ENCODE peak calls at places on chromosomes 1 and 21, in seven cellular contexts. G, V, F, S, R, E and U are unnamed samples.

GRCh38 chr1:55893155-55893554 is 678.0 kb upstream of the USP24 start:
- DNase-seq in F (peak), V (peak), R (peak), S (peak), E (peak), G (peak), U (peak)

GRCh38 chr1:226111865-226112395 is 49.4 kb downstream of the H3-3A start:
- DNase-seq in F (no peak), G (no peak), V (no peak), S (no peak), E (no peak), R (no peak), U (no peak)

GRCh38 chr1:2322065-2322571 is 69.2 kb downstream of the MORN1 start:
- DNase-seq in R (peak), S (no peak), E (peak), G (peak), F (peak), V (peak), U (no peak)

GRCh38 chr1:196690582-196690981 is 38.7 kb downstream of the CFH start:
- DNase-seq in V (no peak), R (no peak), E (no peak), S (no peak), G (no peak), F (no peak), U (no peak)

GRCh38 chr1:8660455-8660854 is 157.0 kb downstream of the RERE start:
- DNase-seq in V (peak), E (no peak), R (peak), G (peak), F (peak), S (no peak), U (peak)

GRCh38 chr1:240232548-240232947 is 140.9 kb downstream of the FMN2 start:
- DNase-seq in S (no peak), F (no peak), E (no peak), R (peak), V (peak), G (peak), U (peak)

GRCh38 chr1:47986741-47987140 is 10.4 kb downstream of the TRABD2B start:
- DNase-seq in V (peak), F (no peak), E (no peak), S (no peak), G (peak), R (no peak), U (no peak)

GRCh38 chr21:44370027-44370735 is 16.8 kb downstream of the TRPM2 start:
- DNase-seq in E (no peak), V (peak), G (peak), F (no peak), S (no peak), R (peak), U (peak)

GRCh38 chr1:21313146-21313885 is 23.1 kb upstream of the ECE1 start:
- DNase-seq in G (peak), V (peak), R (peak), F (peak), E (no peak), S (no peak), U (no peak)

GRCh38 chr1:227896710-227897655 is 50.7 kb downstream of the WNT9A start:
- DNase-seq in V (no peak), G (no peak), R (no peak), S (no peak), F (no peak), E (no peak), U (no peak)

GRCh38 chr1:43383449-43383848 is 6.2 kb downstream of the MED8 start:
- DNase-seq in F (no peak), G (no peak), V (no peak), S (no peak), E (no peak), R (no peak), U (peak)

GRCh38 chr1:32876341-32877210 is 5.9 kb upstream of the FNDC5 start:
- DNase-seq in F (peak), V (no peak), S (peak), G (no peak), E (no peak), R (no peak), U (peak)

GRCh38 chr1:52920791-52921291 is 699 bp downstream of the ECHDC2 start:
- DNase-seq in F (peak), R (no peak), S (no peak), E (no peak), G (peak), V (no peak), U (peak)

GRCh38 chr1:205380882-205381281 is 24.2 kb upstream of the KLHDC8A start:
- DNase-seq in G (no peak), S (no peak), F (no peak), V (no peak), R (no peak), E (no peak), U (no peak)

GRCh38 chr1:174789399-174789798 is 210.3 kb upstream of the CACYBP start:
- DNase-seq in S (no peak), E (peak), F (no peak), G (peak), V (peak), R (peak), U (peak)

GRCh38 chr1:998905-999796 is 746 bp downstream of the HES4 start:
- DNase-seq in S (no peak), V (no peak), R (peak), G (no peak), F (no peak), E (no peak), U (peak)

GRCh38 chr21:32727478-32727727 is 410 bp downstream of the SYNJ1 start:
- DNase-seq in F (no peak), G (no peak), E (no peak), S (no peak), R (no peak), V (no peak), U (no peak)

GRCh38 chr1:161835963-161836362 is 69.8 kb downstream of the ATF6 start:
- DNase-seq in S (no peak), R (peak), E (no peak), V (peak), G (peak), F (no peak), U (no peak)

GRCh38 chr1:9302745-9303524 is 10.2 kb downstream of the SPSB1 start:
- DNase-seq in S (peak), G (peak), R (peak), F (peak), E (peak), V (peak), U (peak)

GRCh38 chr1:202888204-202888506 is 794 bp downstream of the RABIF start:
- DNase-seq in G (peak), R (peak), F (no peak), V (peak), E (no peak), S (peak), U (no peak)

GRCh38 chr1:183783342-183783741 is 21.6 kb upstream of the RGL1 start:
- DNase-seq in E (no peak), S (no peak), G (no peak), F (peak), V (no peak), R (peak), U (peak)

GRCh38 chr1:168084396-168085231 is 52.1 kb downstream of the GPR161 start:
- DNase-seq in S (peak), F (peak), E (no peak), G (peak), R (peak), V (no peak), U (peak)

GRCh38 chr1:168087696-168088095 is 49.0 kb downstream of the GPR161 start:
- DNase-seq in G (no peak), R (no peak), E (no peak), V (no peak), F (no peak), S (no peak), U (no peak)

GRCh38 chr1:168088511-168089325 is 48.0 kb downstream of the GPR161 start:
- DNase-seq in S (no peak), V (no peak), E (no peak), R (peak), F (no peak), G (no peak), U (peak)

GRCh38 chr1:168085401-168085872 is 51.3 kb downstream of the GPR161 start:
- DNase-seq in G (no peak), V (no peak), R (no peak), F (no peak), S (no peak), E (no peak), U (no peak)

DNA sequence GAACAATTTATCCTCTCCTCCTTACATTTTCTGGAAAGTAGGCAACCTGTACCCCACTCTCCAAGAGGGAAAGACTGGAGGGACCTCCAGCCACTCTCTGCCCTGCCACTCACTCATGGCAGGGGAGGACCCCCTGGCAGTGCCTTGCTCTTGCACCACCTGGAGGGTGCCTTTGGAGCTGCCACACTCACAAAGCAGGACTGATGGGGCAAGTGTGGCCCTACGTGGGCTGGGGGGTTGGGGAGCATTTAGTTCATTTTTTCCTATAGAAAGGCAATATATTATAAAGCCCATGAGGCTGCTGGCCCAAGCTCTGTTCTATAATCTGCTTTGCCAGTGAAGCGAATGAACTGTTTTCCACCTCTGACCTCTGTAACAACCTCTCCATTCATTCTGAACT is 50.3 kb downstream of the GPR161 start:
- DNase-seq in F (no peak), V (no peak), G (no peak), E (no peak), S (no peak), R (no peak), U (no peak)
- TF ChIP-seq CTCF in F (no peak), V (no peak), G (no peak), E (no peak), S (no peak), R (no peak), U (peak)

GRCh38 chr1:207822602-207823451 is 71.0 kb downstream of the CD46 start:
- DNase-seq in R (peak), G (no peak), V (no peak), S (no peak), F (peak), E (peak), U (peak)

GRCh38 chr1:207822124-207822601 is 70.3 kb downstream of the CD46 start:
- DNase-seq in S (no peak), G (no peak), V (no peak), E (no peak), F (no peak), R (no peak), U (no peak)

GRCh38 chr1:207824691-207825090 is 72.8 kb downstream of the CD46 start:
- DNase-seq in G (no peak), E (no peak), V (no peak), R (no peak), S (no peak), F (no peak), U (no peak)

GRCh38 chr1:207823880-207824566 is 72.2 kb downstream of the CD46 start:
- DNase-seq in F (peak), G (peak), S (peak), V (peak), R (peak), E (peak), U (peak)

DNA sequence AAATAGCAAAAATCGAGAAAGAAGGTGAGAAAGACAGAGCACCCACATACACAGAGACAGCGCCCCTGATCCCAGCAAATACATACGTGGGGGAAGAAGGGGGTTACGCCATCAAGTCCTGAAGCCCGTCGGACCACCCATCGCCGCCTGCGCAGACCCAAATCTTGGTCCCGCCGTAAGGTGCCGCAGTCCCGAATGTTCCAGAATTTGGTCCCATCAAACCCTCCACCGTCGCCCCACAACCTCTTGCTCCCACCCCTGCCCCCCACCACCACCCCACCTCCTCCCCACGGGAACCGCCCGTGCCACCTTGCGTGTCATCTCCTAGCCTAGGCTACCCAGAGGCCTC is 71.7 kb downstream of the CD46 start:
- DNase-seq in S (no peak), F (no peak), V (no peak), G (no peak), R (no peak), E (no peak), U (no peak)
- H3K4me3 ChIP-seq in S (no peak), F (no peak), V (no peak), G (peak), R (peak), E (peak), U (no peak)

GRCh38 chr1:241846375-241846774 is 1.6 kb upstream of the EXO1 start:
- DNase-seq in R (no peak), E (no peak), G (no peak), S (no peak), F (no peak), V (no peak), U (no peak)
- H2AFZ ChIP-seq in R (no peak), E (no peak), G (no peak), S (no peak), F (no peak), V (no peak), U (no peak)

DNA sequence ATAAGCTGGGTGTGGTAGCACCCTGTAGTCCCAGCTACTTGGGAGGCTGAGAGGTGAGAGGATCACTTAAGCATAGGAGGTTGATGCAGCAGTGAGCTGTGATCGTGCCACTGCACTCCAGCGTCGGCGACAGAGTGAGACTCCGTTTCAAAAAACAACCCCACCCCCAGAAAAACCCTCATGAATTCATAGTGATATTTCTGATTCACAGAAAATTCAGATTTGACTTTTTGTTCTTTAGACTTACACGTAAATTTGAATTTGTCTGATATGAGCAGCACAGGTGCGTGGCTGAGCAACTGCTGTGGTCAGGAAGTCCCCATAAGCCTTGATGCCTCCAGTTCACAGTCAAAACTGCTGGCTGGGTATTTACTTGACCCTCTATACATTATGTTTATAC is 10.0 kb upstream of the MORC3 start:
- DNase-seq in G (no peak), R (no peak), S (no peak), F (no peak), V (no peak), E (no peak), U (no peak)
- TF ChIP-seq CTCF in G (no peak), R (no peak), S (no peak), F (no peak), V (no peak), E (no peak), U (no peak)